ENCODE peak calls at places on chromosome 22, in eight cellular contexts. K, B, L, C, I, W, D and Z are unnamed samples.

GRCh38 chr22:26318975-26319374 is 110.1 kb upstream of the ASPHD2 start:
- DNase-seq in K (no peak), B (no peak), L (no peak), C (no peak), I (peak), W (no peak), D (peak), Z (no peak)

GRCh38 chr22:40529817-40530216 is 106.7 kb downstream of the MRTFA start:
- DNase-seq in K (no peak), B (no peak), L (no peak), C (no peak), I (no peak), W (no peak), D (no peak), Z (no peak)

GRCh38 chr22:24153959-24154358 is 27.3 kb upstream of the SUSD2 start:
- DNase-seq in K (no peak), B (no peak), L (no peak), C (no peak), I (no peak), W (no peak), D (no peak), Z (no peak)

GRCh38 chr22:27170491-27170890 is 513.1 kb downstream of the MIAT start:
- DNase-seq in K (no peak), B (no peak), L (peak), C (no peak), I (no peak), W (no peak), D (no peak), Z (no peak)

GRCh38 chr22:29353860-29354259 is 34.5 kb downstream of the AP1B1 start:
- DNase-seq in K (no peak), B (no peak), L (no peak), C (no peak), I (no peak), W (no peak), D (no peak), Z (no peak)

GRCh38 chr22:48832592-48832991 is 995.1 kb downstream of the BRD1 start:
- DNase-seq in K (no peak), B (peak), L (no peak), C (no peak), I (no peak), W (no peak), D (no peak), Z (no peak)

GRCh38 chr22:38494498-38494897 is 11.6 kb downstream of the DDX17 start:
- DNase-seq in K (no peak), B (no peak), L (peak), C (no peak), I (no peak), W (no peak), D (no peak), Z (no peak)

GRCh38 chr22:48581821-48582469 is 1245.7 kb downstream of the BRD1 start:
- DNase-seq in K (no peak), B (no peak), L (no peak), C (no peak), I (no peak), W (no peak), D (no peak), Z (no peak)

GRCh38 chr22:29733362-29734322 is 13.8 kb downstream of the CABP7 start:
- DNase-seq in K (peak), B (no peak), L (peak), C (peak), I (no peak), W (peak), D (no peak), Z (peak)

GRCh38 chr22:43101306-43101705 is 9.2 kb upstream of the BIK start:
- DNase-seq in K (no peak), B (no peak), L (peak), C (no peak), I (no peak), W (no peak), D (no peak), Z (no peak)

GRCh38 chr22:27748355-27749168 is 53.0 kb downstream of the MN1 start:
- DNase-seq in K (peak), B (no peak), L (no peak), C (no peak), I (peak), W (no peak), D (peak), Z (no peak)

GRCh38 chr22:17575681-17576080 is 12.4 kb downstream of the SLC25A18 start:
- DNase-seq in K (no peak), B (no peak), L (no peak), C (no peak), I (no peak), W (no peak), D (no peak), Z (no peak)